ENCODE peak calls at places on chromosomes 4 and X, in seven cellular contexts. One of them, this sample, is unnamed.
A peak's percentile ranks its signal among the peaks of the same experiment; 100 is the strongest.

GRCh38 chr4:168859888-168860694 is 150.0 kb downstream of the CBR4 start:
- DNase-seq in stomach: no peak
- DNase-seq in tibial nerve: no peak
- DNase-seq in suprapubic skin: no peak
- DNase-seq in GM20000: peak; percentile 52
- DNase-seq in ovary: no peak
- DNase-seq in GM10248: peak; percentile 54
- DNase-seq in this sample: no peak

GRCh38 chr4:155773196-155773800 is 14.5 kb downstream of the GUCY1B1 start:
- DNase-seq in ovary: no peak
- DNase-seq in tibial nerve: no peak
- DNase-seq in GM10248: no peak
- DNase-seq in suprapubic skin: no peak
- DNase-seq in stomach: no peak
- DNase-seq in GM20000: no peak
- DNase-seq in this sample: no peak

GRCh38 chr4:12359420-12359819 is 930.7 kb upstream of the HS3ST1 start:
- DNase-seq in stomach: no peak
- DNase-seq in ovary: no peak
- DNase-seq in tibial nerve: no peak
- DNase-seq in suprapubic skin: no peak
- DNase-seq in GM10248: no peak
- DNase-seq in GM20000: no peak
- DNase-seq in this sample: no peak

GRCh38 chrX:85243761-85244410 is at the start of the genes SATL1 and ZNF711:
- DNase-seq in ovary: peak; percentile 51
- DNase-seq in GM10248: peak; percentile 31
- DNase-seq in suprapubic skin: peak; percentile 72
- DNase-seq in tibial nerve: no peak
- DNase-seq in GM20000: peak; percentile 38
- DNase-seq in stomach: peak; percentile 42
- DNase-seq in this sample: peak; percentile 41

GRCh38 chrX:34893741-34894140 is 48.9 kb upstream of the FAM47B start:
- DNase-seq in stomach: no peak
- DNase-seq in GM20000: no peak
- DNase-seq in ovary: no peak
- DNase-seq in tibial nerve: no peak
- DNase-seq in GM10248: no peak
- DNase-seq in suprapubic skin: no peak
- DNase-seq in this sample: no peak

GRCh38 chrX:74325130-74326059 is 21.4 kb downstream of the ZCCHC13 start:
- DNase-seq in GM10248: no peak
- DNase-seq in GM20000: no peak
- DNase-seq in ovary: no peak
- DNase-seq in suprapubic skin: no peak
- DNase-seq in tibial nerve: no peak
- DNase-seq in stomach: no peak
- DNase-seq in this sample: peak; percentile 13

GRCh38 chrX:44020693-44021092 is 47.5 kb upstream of the NDP start:
- DNase-seq in tibial nerve: no peak
- DNase-seq in GM20000: no peak
- DNase-seq in GM10248: no peak
- DNase-seq in stomach: no peak
- DNase-seq in ovary: no peak
- DNase-seq in suprapubic skin: no peak
- DNase-seq in this sample: no peak

GRCh38 chr4:47075919-47076318 is 44.6 kb downstream of the GABRB1 start:
- DNase-seq in ovary: no peak
- DNase-seq in tibial nerve: no peak
- DNase-seq in stomach: no peak
- DNase-seq in suprapubic skin: no peak
- DNase-seq in GM10248: no peak
- DNase-seq in GM20000: no peak
- DNase-seq in this sample: no peak

GRCh38 chrX:68942797-68943196 is 114.0 kb downstream of the EFNB1 start:
- DNase-seq in stomach: no peak
- DNase-seq in ovary: no peak
- DNase-seq in tibial nerve: no peak
- DNase-seq in GM10248: no peak
- DNase-seq in GM20000: no peak
- DNase-seq in suprapubic skin: no peak
- DNase-seq in this sample: no peak

GRCh38 chrX:154096140-154097002 is 1.1 kb downstream of the MECP2 start:
- DNase-seq in GM20000: peak; percentile 22
- DNase-seq in stomach: no peak
- DNase-seq in GM10248: no peak
- DNase-seq in tibial nerve: no peak
- DNase-seq in ovary: peak; percentile 34
- DNase-seq in suprapubic skin: no peak
- DNase-seq in this sample: peak; percentile 49

GRCh38 chr4:35511851-35512250 is 732.5 kb downstream of the ARAP2 start:
- DNase-seq in suprapubic skin: no peak
- DNase-seq in GM10248: no peak
- DNase-seq in stomach: no peak
- DNase-seq in GM20000: no peak
- DNase-seq in ovary: no peak
- DNase-seq in tibial nerve: no peak
- DNase-seq in this sample: no peak

GRCh38 chrX:155225774-155226173 is 9.5 kb downstream of the VBP1 start:
- DNase-seq in ovary: no peak
- DNase-seq in stomach: no peak
- DNase-seq in suprapubic skin: no peak
- DNase-seq in GM20000: no peak
- DNase-seq in GM10248: no peak
- DNase-seq in tibial nerve: no peak
- DNase-seq in this sample: no peak

GRCh38 chr4:95255396-95256107 is 293.2 kb downstream of the UNC5C start:
- DNase-seq in tibial nerve: peak; percentile 18
- DNase-seq in ovary: no peak
- DNase-seq in GM20000: no peak
- DNase-seq in suprapubic skin: no peak
- DNase-seq in GM10248: no peak
- DNase-seq in stomach: no peak
- DNase-seq in this sample: no peak

GRCh38 chr4:89823416-89823815 is 13.5 kb downstream of the SNCA start:
- DNase-seq in stomach: no peak
- DNase-seq in GM20000: no peak
- DNase-seq in tibial nerve: no peak
- DNase-seq in GM10248: no peak
- DNase-seq in suprapubic skin: no peak
- DNase-seq in ovary: no peak
- DNase-seq in this sample: no peak

GRCh38 chr4:84971319-84971932 is 4.9 kb upstream of the WDFY3 start:
- DNase-seq in tibial nerve: no peak
- DNase-seq in GM20000: peak; percentile 45
- DNase-seq in suprapubic skin: no peak
- DNase-seq in GM10248: peak; percentile 29
- DNase-seq in ovary: no peak
- DNase-seq in stomach: no peak
- DNase-seq in this sample: no peak

GRCh38 chrX:31280580-31280979 is 208.7 kb upstream of the FTHL17 start:
- DNase-seq in GM20000: no peak
- DNase-seq in ovary: no peak
- DNase-seq in tibial nerve: no peak
- DNase-seq in GM10248: no peak
- DNase-seq in suprapubic skin: no peak
- DNase-seq in stomach: no peak
- DNase-seq in this sample: no peak

DNA sequence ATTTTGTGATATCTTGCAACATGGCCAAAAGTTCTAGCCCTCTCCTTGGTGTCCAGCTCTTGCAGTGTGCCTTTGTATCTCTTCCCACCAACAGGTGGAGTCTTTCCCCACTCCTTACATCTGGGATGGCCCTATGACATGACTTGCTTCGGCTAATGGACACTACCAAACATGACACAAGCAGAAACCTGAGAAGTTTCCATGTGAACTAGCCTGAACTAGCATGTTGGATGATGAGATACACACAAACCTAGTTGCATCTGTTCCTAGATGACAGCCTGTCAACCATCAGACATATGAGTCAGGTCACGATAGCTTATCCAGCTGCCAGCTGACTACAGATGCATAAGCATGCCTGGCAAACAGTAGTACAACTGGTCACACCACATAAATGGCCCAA is 207.5 kb upstream of the FTHL17 start:
- DNase-seq in GM10248: no peak
- DNase-seq in GM20000: no peak
- DNase-seq in stomach: no peak
- DNase-seq in ovary: no peak
- DNase-seq in tibial nerve: no peak
- DNase-seq in suprapubic skin: no peak
- DNase-seq in this sample: no peak
- TF ChIP-seq CTCF in GM10248: no peak
- TF ChIP-seq CTCF in GM20000: no peak
- TF ChIP-seq CTCF in stomach: no peak
- TF ChIP-seq CTCF in ovary: no peak
- TF ChIP-seq CTCF in tibial nerve: no peak
- TF ChIP-seq CTCF in suprapubic skin: no peak
- TF ChIP-seq CTCF in this sample: no peak

DNA sequence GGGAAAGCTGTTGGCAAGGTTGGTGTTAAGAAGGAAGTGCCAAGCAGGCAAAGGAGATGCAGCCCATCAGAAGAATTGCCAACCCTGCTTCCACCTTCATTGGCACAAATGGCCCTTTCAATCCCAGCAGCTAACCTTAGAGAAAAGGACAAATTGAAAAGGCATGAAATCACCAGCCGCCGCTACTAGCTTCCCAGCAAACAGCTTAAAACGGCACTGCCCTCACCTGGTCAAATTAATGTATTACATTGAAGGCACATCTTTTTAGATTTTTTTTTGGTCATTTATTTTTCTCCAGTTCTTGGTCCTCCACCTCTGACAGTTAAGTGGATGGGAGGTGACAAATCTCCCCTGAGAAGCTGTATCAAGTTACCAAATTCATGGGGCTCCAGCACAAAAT is 51.0 kb upstream of the NHSL2 start:
- DNase-seq in suprapubic skin: no peak
- DNase-seq in ovary: no peak
- DNase-seq in stomach: no peak
- DNase-seq in GM10248: no peak
- DNase-seq in tibial nerve: peak; percentile 18
- DNase-seq in GM20000: peak; percentile 9
- DNase-seq in this sample: peak; percentile 44
- TF ChIP-seq CTCF in suprapubic skin: peak; percentile 40
- TF ChIP-seq CTCF in ovary: no peak
- TF ChIP-seq CTCF in stomach: no peak
- TF ChIP-seq CTCF in GM10248: peak; percentile 31
- TF ChIP-seq CTCF in tibial nerve: peak; percentile 36
- TF ChIP-seq CTCF in GM20000: peak; percentile 48
- TF ChIP-seq CTCF in this sample: peak; percentile 55

DNA sequence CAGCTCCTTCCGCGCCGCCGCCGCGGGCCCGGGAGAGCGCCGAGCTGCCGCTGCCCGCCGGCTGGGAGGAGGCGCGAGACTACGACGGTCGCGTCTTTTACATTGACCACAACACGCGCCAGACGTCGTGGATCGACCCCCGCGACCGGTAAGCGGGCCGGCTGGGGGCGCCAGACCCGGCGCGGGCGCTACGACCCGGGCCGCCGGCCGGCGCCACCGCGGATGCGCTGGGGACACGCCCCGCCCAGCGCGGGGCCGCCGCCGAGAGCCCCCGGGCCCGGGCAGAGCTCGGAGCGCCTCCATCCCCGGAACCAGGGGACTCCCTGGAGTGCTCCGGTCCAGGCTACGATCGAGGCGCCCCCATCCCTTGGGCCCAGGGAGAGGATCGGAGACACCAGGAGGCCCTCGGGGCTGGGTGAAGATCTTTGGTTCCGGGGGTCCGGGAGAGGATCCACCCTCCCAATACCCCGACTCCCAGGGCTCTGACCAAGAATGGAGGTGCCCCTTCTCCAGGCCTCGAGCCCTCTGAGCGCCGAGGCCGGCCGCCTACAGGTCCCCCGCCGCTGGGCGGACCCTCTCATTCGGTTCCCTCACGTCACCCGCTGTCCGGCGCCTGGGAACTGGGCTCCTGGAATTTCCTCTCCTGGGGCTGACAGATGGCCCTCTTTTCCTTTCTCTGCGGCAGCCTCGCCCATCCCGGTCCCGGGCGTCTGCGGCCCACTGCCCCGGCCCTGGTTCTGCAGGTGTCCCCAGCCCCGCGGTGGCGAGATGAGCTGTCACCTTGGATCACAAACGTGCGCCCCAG is 48.8 kb downstream of the CLDN34 start:
- DNase-seq in stomach: no peak
- DNase-seq in GM10248: peak; percentile 22
- DNase-seq in suprapubic skin: peak; percentile 77
- DNase-seq in GM20000: peak; percentile 44
- DNase-seq in tibial nerve: no peak
- DNase-seq in ovary: peak; percentile 47
- DNase-seq in this sample: peak; percentile 15
- TF ChIP-seq CTCF in stomach: no peak
- TF ChIP-seq CTCF in GM10248: no peak
- TF ChIP-seq CTCF in suprapubic skin: no peak
- TF ChIP-seq CTCF in GM20000: peak; percentile 12
- TF ChIP-seq CTCF in tibial nerve: no peak
- TF ChIP-seq CTCF in ovary: no peak
- TF ChIP-seq CTCF in this sample: no peak

DNA sequence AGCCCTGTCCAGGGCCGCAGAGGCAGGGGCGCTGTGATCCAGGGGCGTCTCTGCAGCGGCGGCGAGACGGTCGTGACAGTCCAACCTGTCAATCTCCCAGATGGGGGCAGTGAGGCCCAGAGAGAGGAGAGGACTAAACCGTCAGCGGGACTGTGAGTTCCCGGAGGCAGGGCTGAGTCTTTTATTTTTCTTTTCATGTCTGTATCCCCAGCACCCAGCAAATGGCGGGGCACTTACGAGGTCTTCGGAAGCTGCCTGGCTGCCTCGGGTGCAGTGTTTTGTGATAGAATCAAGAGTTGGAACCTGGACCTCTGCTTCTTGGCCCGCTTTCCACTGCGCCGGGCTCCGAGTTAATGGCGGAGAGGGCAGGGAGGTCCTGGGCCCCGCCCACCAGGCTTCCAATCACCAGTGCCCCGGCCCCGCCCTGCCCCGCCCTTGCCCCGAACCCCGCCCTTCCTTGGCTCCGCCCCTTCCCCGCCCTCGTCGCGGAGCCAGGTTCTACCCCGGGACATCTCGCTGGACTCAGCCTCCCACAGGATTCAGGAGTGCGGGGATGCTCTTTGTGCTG is 35.3 kb upstream of the GRPEL1 start:
- DNase-seq in ovary: peak; percentile 85
- DNase-seq in GM10248: peak; percentile 97
- DNase-seq in GM20000: peak; percentile 95
- DNase-seq in tibial nerve: peak; percentile 89
- DNase-seq in suprapubic skin: peak; percentile 94
- DNase-seq in stomach: peak; percentile 94
- DNase-seq in this sample: peak; percentile 93
- TF ChIP-seq CTCF in ovary: no peak
- TF ChIP-seq CTCF in GM10248: peak; percentile 6
- TF ChIP-seq CTCF in GM20000: no peak
- TF ChIP-seq CTCF in tibial nerve: no peak
- TF ChIP-seq CTCF in suprapubic skin: no peak
- TF ChIP-seq CTCF in stomach: no peak
- TF ChIP-seq CTCF in this sample: no peak

GRCh38 chr4:87505862-87506261 is 23.3 kb downstream of the SPARCL1 start:
- DNase-seq in GM10248: no peak
- DNase-seq in GM20000: no peak
- DNase-seq in stomach: no peak
- DNase-seq in ovary: no peak
- DNase-seq in suprapubic skin: no peak
- DNase-seq in tibial nerve: no peak
- DNase-seq in this sample: no peak
- TF ChIP-seq CTCF in GM10248: no peak
- TF ChIP-seq CTCF in GM20000: peak; percentile 11
- TF ChIP-seq CTCF in stomach: no peak
- TF ChIP-seq CTCF in ovary: no peak
- TF ChIP-seq CTCF in suprapubic skin: no peak
- TF ChIP-seq CTCF in tibial nerve: no peak
- TF ChIP-seq CTCF in this sample: no peak

This sample was measured in activated CD8-positive, alpha-beta T cell treated with anti-CD3 and anti-CD28 coated beads for 36 hours.